ENCODE peak calls at places on chromosome 2, in ten cellular contexts. F is GM13976, R is esophagus squamous epithelium, A is GM20000, Q is cardiac muscle cell, M is fibroblast of the aortic adventitia, D is brain microvascular endothelial cell, N is GM23338, E is progenitor cell of endocrine pancreas, S is AG04450. V is an unnamed sample.

GRCh38 chr2:5070257-5070656 is 621.9 kb upstream of the SOX11 start:
- DNase-seq in D (peak; percentile 8), Q (no peak), R (no peak), A (no peak), F (no peak), M (no peak), E (no peak), S (no peak), N (peak; percentile 10), V (no peak)

GRCh38 chr2:233243348-233243747 is 8.1 kb upstream of the ATG16L1 start:
- DNase-seq in E (no peak), M (no peak), N (no peak), A (no peak), R (no peak), D (no peak), S (no peak), Q (no peak), F (no peak), V (no peak)

GRCh38 chr2:68368657-68369339 is 3.7 kb downstream of the PLEK start:
- DNase-seq in D (peak; percentile 37), R (no peak), Q (peak; percentile 75), A (no peak), M (peak; percentile 77), F (no peak), S (peak; percentile 45), N (no peak), E (no peak), V (no peak)

GRCh38 chr2:239165206-239165831 is 235.5 kb downstream of the HDAC4 start:
- DNase-seq in E (no peak), N (no peak), F (no peak), S (no peak), A (no peak), D (no peak), Q (no peak), M (no peak), R (no peak), V (no peak)

GRCh38 chr2:171723724-171724683 is 36.7 kb downstream of the DYNC1I2 start:
- DNase-seq in S (no peak), R (no peak), Q (peak; percentile 23), M (peak; percentile 58), A (no peak), D (peak; percentile 22), E (no peak), F (no peak), N (peak; percentile 54), V (no peak)

GRCh38 chr2:133326651-133327397 is 241.4 kb downstream of the NCKAP5 start:
- DNase-seq in F (no peak), N (peak; percentile 16), R (no peak), E (no peak), Q (peak; percentile 35), S (peak; percentile 82), D (peak; percentile 93), A (no peak), M (peak; percentile 13), V (no peak)

GRCh38 chr2:40033781-40034180 is 254.7 kb upstream of the THUMPD2 start:
- DNase-seq in A (no peak), D (no peak), R (no peak), F (no peak), N (no peak), E (no peak), M (no peak), Q (peak; percentile 25), S (no peak), V (no peak)

GRCh38 chr2:14567561-14567960 is 65.0 kb upstream of the LRATD1 start:
- DNase-seq in A (no peak), E (no peak), M (peak; percentile 27), F (no peak), N (no peak), S (no peak), Q (no peak), R (no peak), D (peak; percentile 1), V (no peak)

GRCh38 chr2:130911996-130912395 is 75.3 kb downstream of the ARHGEF4 start:
- DNase-seq in E (no peak), S (no peak), A (no peak), R (no peak), M (no peak), Q (no peak), F (no peak), D (no peak), N (no peak), V (no peak)

GRCh38 chr2:24650997-24651642 is 142.1 kb downstream of the PTRHD1 start:
- DNase-seq in Q (no peak), M (no peak), F (no peak), A (no peak), N (no peak), D (no peak), R (no peak), S (no peak), E (no peak), V (no peak)

GRCh38 chr2:117930775-117931174 is 83.1 kb downstream of the CCDC93 start:
- DNase-seq in Q (no peak), M (no peak), D (no peak), A (no peak), E (no peak), N (no peak), S (no peak), F (no peak), R (no peak), V (no peak)

GRCh38 chr2:149446735-149447134 is 116.3 kb downstream of the LYPD6 start:
- DNase-seq in N (no peak), Q (no peak), F (no peak), D (no peak), R (no peak), E (no peak), M (no peak), S (no peak), A (no peak), V (no peak)

GRCh38 chr2:69604026-69604678 is 39.4 kb downstream of the AAK1 start:
- DNase-seq in A (no peak), E (no peak), S (no peak), M (no peak), N (no peak), Q (peak; percentile 42), D (no peak), R (no peak), F (no peak), V (no peak)

GRCh38 chr2:10405441-10405840 is 42.7 kb downstream of the ODC1 start:
- DNase-seq in A (no peak), M (peak; percentile 99), D (peak; percentile 45), Q (peak; percentile 85), S (peak; percentile 67), F (no peak), R (no peak), N (no peak), E (no peak), V (no peak)

GRCh38 chr2:163264376-163264775 is 425.8 kb upstream of the KCNH7 start:
- DNase-seq in S (no peak), R (no peak), A (no peak), E (no peak), F (no peak), N (no peak), D (peak; percentile 40), M (peak; percentile 77), Q (peak; percentile 70), V (no peak)

DNA sequence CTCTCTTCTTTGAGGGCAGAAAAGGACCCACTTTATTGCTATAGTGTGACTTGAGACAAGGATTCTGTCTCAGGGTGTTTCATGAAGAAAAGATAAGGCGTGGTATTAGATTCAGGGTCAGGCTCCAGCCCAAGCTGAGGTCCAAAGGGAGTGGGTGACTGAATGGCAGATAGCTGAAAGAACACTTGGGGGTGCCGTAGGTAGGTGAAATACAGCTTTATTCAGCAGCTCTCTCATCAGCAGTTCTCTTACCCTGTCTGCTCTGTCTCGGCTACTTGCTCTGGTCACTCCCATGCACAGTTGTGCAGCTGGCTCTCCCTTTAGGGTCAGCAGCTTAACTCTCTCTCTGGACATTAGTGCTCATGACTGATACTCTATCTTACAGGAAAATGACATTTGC is 379.9 kb downstream of the LPIN1 start:
- DNase-seq in M (no peak), S (no peak), R (no peak), F (no peak), E (no peak), Q (peak; percentile 12), D (no peak), A (no peak), N (peak; percentile 6), V (no peak)
- TF ChIP-seq CTCF in M (no peak), S (no peak), R (no peak), F (no peak), E (no peak), Q (no peak), D (no peak), A (no peak), N (peak; percentile 12), V (no peak)

GRCh38 chr2:167689444-167689843 is 558.0 kb downstream of the STK39 start:
- DNase-seq in R (no peak), N (peak; percentile 88), Q (no peak), D (no peak), S (no peak), E (no peak), F (no peak), M (no peak), A (no peak), V (no peak)
- TF ChIP-seq CTCF in R (no peak), N (peak; percentile 76), Q (no peak), D (no peak), S (peak; percentile 24), E (no peak), F (no peak), M (no peak), A (no peak), V (no peak)

DNA sequence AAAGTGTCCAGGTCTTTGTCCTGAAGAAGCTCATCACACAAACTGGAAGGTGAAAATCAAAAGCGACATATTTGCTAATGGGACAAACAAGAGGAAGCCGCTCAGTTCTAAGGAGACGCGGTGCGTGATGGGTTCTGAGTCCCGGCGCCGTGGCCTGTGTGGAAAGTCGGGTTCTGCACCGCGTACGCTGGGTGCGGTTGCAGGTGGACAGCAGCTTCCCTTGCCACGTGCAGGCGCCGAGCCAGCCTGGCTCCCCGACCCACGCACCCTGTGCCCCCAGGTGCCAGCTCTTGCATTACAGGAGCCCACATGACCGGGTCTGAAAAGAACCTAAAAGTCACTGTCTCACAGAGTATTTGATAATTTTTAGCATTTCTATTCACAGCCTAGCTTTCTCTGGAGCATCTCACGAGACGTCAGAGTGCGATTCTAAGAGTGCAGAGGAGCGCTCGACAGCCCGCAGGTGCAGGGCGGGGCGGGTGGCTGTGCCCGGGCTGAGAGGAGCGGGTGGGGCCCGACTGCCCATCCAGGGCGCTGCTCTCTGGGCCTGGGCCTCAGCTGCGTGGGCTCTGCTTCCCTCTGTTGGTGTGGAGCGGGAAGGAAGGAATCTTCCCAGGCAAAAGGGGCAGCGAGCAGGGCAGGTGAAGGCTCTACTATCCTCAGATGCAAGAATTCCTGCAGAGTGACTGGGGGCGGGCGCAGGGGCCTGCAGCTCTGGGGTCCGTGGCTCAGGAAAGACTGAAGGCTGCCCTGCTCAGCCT is 39.4 kb downstream of the MYT1L start:
- DNase-seq in A (no peak), S (no peak), Q (no peak), N (peak; percentile 83), E (peak; percentile 19), F (no peak), D (no peak), R (no peak), M (no peak), V (no peak)
- TF ChIP-seq CTCF in A (no peak), S (no peak), Q (no peak), N (peak; percentile 57), E (peak; percentile 66), F (no peak), D (peak; percentile 73), R (peak; percentile 13), M (no peak), V (no peak)

DNA sequence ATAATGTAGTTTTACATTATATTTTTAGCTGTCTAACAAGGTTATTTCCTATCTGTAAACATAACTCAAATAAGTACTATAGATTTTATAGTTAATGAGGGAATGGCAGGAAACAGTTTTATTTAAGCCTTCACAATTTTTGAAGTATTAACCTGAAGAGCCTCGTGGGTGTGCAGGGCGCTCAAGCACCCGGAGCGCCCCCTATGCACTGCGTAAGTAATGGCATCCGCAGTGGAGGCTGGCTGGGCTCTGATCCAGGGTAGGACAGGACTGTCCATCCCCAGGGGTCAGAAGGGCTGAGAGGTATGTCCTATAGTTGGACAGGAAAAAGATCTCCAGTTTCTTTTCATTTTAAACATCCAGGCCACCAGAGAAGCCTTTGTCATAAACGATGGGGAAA is 8.2 kb upstream of the GBX2 start:
- DNase-seq in A (peak; percentile 68), S (no peak), R (no peak), E (no peak), D (no peak), F (peak; percentile 65), M (no peak), Q (peak; percentile 58), N (peak; percentile 81), V (peak; percentile 71)
- TF ChIP-seq CTCF in A (peak; percentile 45), S (peak; percentile 66), R (peak; percentile 46), E (peak; percentile 70), D (peak; percentile 85), F (peak; percentile 35), M (peak; percentile 51), Q (peak; percentile 75), N (peak; percentile 97), V (peak; percentile 57)

V was measured in GM13977.